ENCODE peak calls at places on chromosomes 11 and 22, in seven cellular contexts. One of them, this sample, is unnamed.

GRCh38 chr11:37786214-37786755 is 1188.2 kb upstream of the RAG2 start:
- DNase-seq in T-helper 2 cell: no peak
- DNase-seq in uterus: no peak
- DNase-seq in HFFc6: peak; percentile 61
- DNase-seq in LoVo: no peak
- DNase-seq in iPS DF 6.9: no peak
- DNase-seq in COR-L47: no peak
- DNase-seq in this sample: no peak

GRCh38 chr11:65208785-65209710 is 27.3 kb downstream of the CAPN1 start:
- DNase-seq in uterus: no peak
- DNase-seq in COR-L47: no peak
- DNase-seq in iPS DF 6.9: no peak
- DNase-seq in T-helper 2 cell: no peak
- DNase-seq in LoVo: no peak
- DNase-seq in HFFc6: no peak
- DNase-seq in this sample: peak; percentile 33

GRCh38 chr22:19648419-19648929 is 65.8 kb upstream of the SEPTIN5 start:
- DNase-seq in T-helper 2 cell: no peak
- DNase-seq in uterus: no peak
- DNase-seq in HFFc6: no peak
- DNase-seq in LoVo: no peak
- DNase-seq in COR-L47: no peak
- DNase-seq in iPS DF 6.9: no peak
- DNase-seq in this sample: no peak

GRCh38 chr22:38314992-38315800 is 2.0 kb downstream of the CSNK1E start:
- DNase-seq in uterus: no peak
- DNase-seq in LoVo: no peak
- DNase-seq in iPS DF 6.9: no peak
- DNase-seq in HFFc6: no peak
- DNase-seq in COR-L47: no peak
- DNase-seq in T-helper 2 cell: peak; percentile 51
- DNase-seq in this sample: no peak

GRCh38 chr22:20919718-20920117 is 2.5 kb downstream of the CRKL start:
- DNase-seq in T-helper 2 cell: no peak
- DNase-seq in iPS DF 6.9: no peak
- DNase-seq in HFFc6: no peak
- DNase-seq in LoVo: no peak
- DNase-seq in COR-L47: no peak
- DNase-seq in uterus: no peak
- DNase-seq in this sample: no peak

GRCh38 chr11:31649567-31649966 is 140.0 kb downstream of the ELP4 start:
- DNase-seq in uterus: no peak
- DNase-seq in T-helper 2 cell: no peak
- DNase-seq in HFFc6: no peak
- DNase-seq in iPS DF 6.9: no peak
- DNase-seq in LoVo: no peak
- DNase-seq in COR-L47: peak; percentile 32
- DNase-seq in this sample: no peak

GRCh38 chr22:44661659-44662569 is 40.1 kb upstream of the PRR5 start:
- DNase-seq in HFFc6: no peak
- DNase-seq in T-helper 2 cell: no peak
- DNase-seq in iPS DF 6.9: no peak
- DNase-seq in LoVo: no peak
- DNase-seq in COR-L47: no peak
- DNase-seq in uterus: no peak
- DNase-seq in this sample: no peak

GRCh38 chr11:19683141-19683805 is 29.4 kb upstream of the NAV2 start:
- DNase-seq in uterus: no peak
- DNase-seq in LoVo: no peak
- DNase-seq in HFFc6: no peak
- DNase-seq in COR-L47: no peak
- DNase-seq in iPS DF 6.9: no peak
- DNase-seq in T-helper 2 cell: no peak
- DNase-seq in this sample: no peak

GRCh38 chr11:115215694-115216615 is 288.3 kb downstream of the CADM1 start:
- DNase-seq in uterus: no peak
- DNase-seq in COR-L47: no peak
- DNase-seq in HFFc6: no peak
- DNase-seq in iPS DF 6.9: no peak
- DNase-seq in T-helper 2 cell: no peak
- DNase-seq in LoVo: no peak
- DNase-seq in this sample: no peak

GRCh38 chr11:99069831-99070444 is 49.2 kb downstream of the CNTN5 start:
- DNase-seq in iPS DF 6.9: peak; percentile 11
- DNase-seq in uterus: no peak
- DNase-seq in LoVo: peak; percentile 4
- DNase-seq in HFFc6: no peak
- DNase-seq in T-helper 2 cell: no peak
- DNase-seq in COR-L47: peak; percentile 92
- DNase-seq in this sample: no peak

GRCh38 chr22:49730656-49731055 is 97.0 kb downstream of the BRD1 start:
- DNase-seq in COR-L47: no peak
- DNase-seq in iPS DF 6.9: no peak
- DNase-seq in uterus: no peak
- DNase-seq in LoVo: no peak
- DNase-seq in HFFc6: no peak
- DNase-seq in T-helper 2 cell: no peak
- DNase-seq in this sample: no peak